ENCODE peak calls at places on chromosomes 16 and 17, in eight cellular contexts. L is IMR-90, X is stomach, E is AG04450, V is WERI-Rb-1, J is Peyer's patch, G is lung, C is tibial nerve. H is an unnamed sample.

GRCh38 chr16:68475071-68475470 is 26.8 kb upstream of the SMPD3 start:
- DNase-seq in L (no peak), X (no peak), E (no peak), V (no peak), J (no peak), G (no peak), C (no peak), H (no peak)

GRCh38 chr17:28086519-28086918 is 44.0 kb downstream of the NLK start:
- DNase-seq in L (peak; percentile 50), X (no peak), E (no peak), V (no peak), J (no peak), G (no peak), C (no peak), H (no peak)

GRCh38 chr17:42517516-42517915 is 18.5 kb upstream of the NAGLU start:
- DNase-seq in L (peak; percentile 92), X (peak; percentile 87), E (peak; percentile 87), V (peak; percentile 92), J (peak; percentile 82), G (peak; percentile 87), C (peak; percentile 96), H (peak; percentile 95)

GRCh38 chr17:50422738-50423137 is 3.3 kb upstream of the ACSF2 start:
- DNase-seq in L (no peak), X (no peak), E (no peak), V (no peak), J (no peak), G (no peak), C (no peak), H (no peak)

GRCh38 chr16:2516391-2517240 is 2.9 kb downstream of the ATP6V0C start:
- DNase-seq in L (peak; percentile 10), X (no peak), E (no peak), V (no peak), J (no peak), G (peak; percentile 49), C (no peak), H (no peak)

GRCh38 chr16:14358697-14359305 is 271.3 kb downstream of the PARN start:
- DNase-seq in L (no peak), X (no peak), E (no peak), V (no peak), J (no peak), G (no peak), C (no peak), H (no peak)

GRCh38 chr16:30185683-30186421 is 2.5 kb downstream of the CORO1A start:
- DNase-seq in L (no peak), X (peak; percentile 63), E (no peak), V (no peak), J (peak; percentile 90), G (peak; percentile 57), C (no peak), H (no peak)

GRCh38 chr16:28011223-28011622 is 52.3 kb downstream of the GSG1L start:
- DNase-seq in L (no peak), X (no peak), E (no peak), V (no peak), J (no peak), G (no peak), C (no peak), H (no peak)

GRCh38 chr17:73902416-73903181 is 258.4 kb upstream of the SDK2 start:
- DNase-seq in L (no peak), X (no peak), E (no peak), V (no peak), J (no peak), G (no peak), C (no peak), H (no peak)

GRCh38 chr17:80753946-80754345 is 209.3 kb downstream of the RPTOR start:
- DNase-seq in L (no peak), X (no peak), E (no peak), V (no peak), J (no peak), G (no peak), C (no peak), H (no peak)

GRCh38 chr17:20095366-20096080 is 86.4 kb downstream of the SPECC1 start:
- DNase-seq in L (peak; percentile 13), X (peak; percentile 57), E (no peak), V (peak; percentile 77), J (no peak), G (no peak), C (peak; percentile 76), H (peak; percentile 82)

GRCh38 chr16:83624436-83625120 is 183.2 kb upstream of the HSBP1 start:
- DNase-seq in L (no peak), X (no peak), E (no peak), V (no peak), J (no peak), G (no peak), C (no peak), H (no peak)

GRCh38 chr16:78392585-78393195 is 293.2 kb downstream of the WWOX start:
- DNase-seq in L (no peak), X (no peak), E (no peak), V (no peak), J (no peak), G (no peak), C (no peak), H (no peak)

GRCh38 chr16:57703416-57704010 is 8.9 kb downstream of the DRC7 start:
- DNase-seq in L (no peak), X (no peak), E (no peak), V (no peak), J (no peak), G (no peak), C (no peak), H (peak; percentile 57)

GRCh38 chr16:57589374-57589773 is 39.1 kb upstream of the ADGRG1 start:
- DNase-seq in L (no peak), X (no peak), E (no peak), V (no peak), J (no peak), G (no peak), C (no peak), H (no peak)

GRCh38 chr16:70770968-70771552 is 29.9 kb downstream of the VAC14 start:
- DNase-seq in L (peak; percentile 54), X (peak; percentile 69), E (no peak), V (peak; percentile 85), J (peak; percentile 38), G (peak; percentile 66), C (peak; percentile 76), H (no peak)

DNA sequence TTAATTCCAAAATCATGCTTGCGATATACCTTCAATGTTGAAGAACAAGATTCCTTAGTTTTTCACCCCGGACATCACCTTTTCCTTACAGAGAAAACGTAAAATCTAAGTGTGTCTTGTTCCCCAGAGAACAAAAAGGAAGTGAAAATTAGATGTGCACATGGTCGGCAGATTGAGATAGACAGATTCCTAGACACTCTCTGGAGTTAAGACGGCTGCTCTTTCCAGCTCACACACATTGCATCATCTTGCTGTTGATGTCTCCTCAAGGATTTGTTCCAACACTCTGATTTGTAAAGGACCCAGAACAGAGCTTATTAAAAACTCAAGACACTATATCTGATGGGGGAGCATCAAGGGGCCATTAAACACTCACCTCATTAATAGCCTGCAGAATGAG is 228.0 kb downstream of the GRIN2A start:
- DNase-seq in L (no peak), X (no peak), E (no peak), V (no peak), J (no peak), G (no peak), C (no peak), H (no peak)
- H3K4me3 ChIP-seq in L (no peak overlapping the region), X (no peak overlapping the region), E (no peak overlapping the region), V (no peak overlapping the region), J (no peak overlapping the region), G (no peak overlapping the region), C (no peak overlapping the region), H (peak overlapping the region; percentile 35)

DNA sequence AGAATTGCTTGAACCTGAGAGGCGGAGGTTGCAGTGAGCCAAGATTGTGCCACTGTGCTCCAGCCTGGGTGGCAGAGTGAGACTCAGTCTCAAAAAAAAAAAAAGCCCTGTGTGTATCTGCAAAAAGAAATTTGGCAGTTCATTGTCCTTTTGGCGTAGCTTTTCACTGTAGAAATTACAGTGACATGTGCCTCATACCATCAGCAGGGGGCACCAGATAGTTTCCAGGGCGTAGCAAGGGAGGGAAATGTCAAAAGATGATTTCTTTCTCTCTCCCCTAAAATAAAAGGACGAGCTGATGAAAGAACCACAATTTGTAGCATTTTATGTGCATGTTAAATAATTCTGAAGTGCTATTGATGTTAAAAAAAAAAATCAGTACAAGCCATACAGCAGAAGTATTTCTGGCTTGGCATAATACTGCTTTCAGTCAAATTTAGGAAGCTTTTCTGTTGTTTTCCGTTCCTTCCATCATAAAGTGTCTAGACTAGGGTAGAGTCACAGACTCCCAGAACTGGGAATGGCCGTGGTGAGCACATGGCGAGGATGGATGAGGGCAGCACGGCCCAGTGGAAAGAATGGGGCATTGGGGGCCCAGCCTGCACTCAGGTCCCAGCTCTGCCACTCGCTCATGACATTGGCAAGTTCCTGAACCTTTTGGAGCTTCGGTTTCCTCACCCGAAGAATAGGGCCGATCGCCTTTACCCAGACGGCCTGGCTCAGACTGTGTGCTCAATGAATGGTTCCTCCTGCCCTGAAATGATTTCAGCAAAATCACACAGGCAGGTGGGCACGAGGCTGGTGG is 59.8 kb upstream of the RPH3AL start:
- DNase-seq in L (peak; percentile 64), X (peak; percentile 51), E (peak; percentile 46), V (peak; percentile 43), J (peak; percentile 45), G (peak; percentile 57), C (peak; percentile 62), H (no peak)
- H3K27ac ChIP-seq in L (no peak overlapping the region), X (no peak overlapping the region), E (no peak overlapping the region), V (no peak overlapping the region), J (no peak overlapping the region), G (no peak overlapping the region), C (no peak overlapping the region), H (no peak overlapping the region)

GRCh38 chr17:979211-979538 is 401 bp downstream of the NXN start:
- DNase-seq in L (no peak), X (no peak), E (no peak), V (no peak), J (no peak), G (no peak), C (no peak), H (peak; percentile 79)

GRCh38 chr17:980406-981291 is 1.1 kb upstream of the NXN start:
- DNase-seq in L (peak; percentile 82), X (peak; percentile 81), E (no peak), V (peak; percentile 77), J (peak; percentile 81), G (peak; percentile 80), C (peak; percentile 72), H (no peak)

GRCh38 chr17:979539-980405 is at the start of gene NXN:
- DNase-seq in L (peak; percentile 65), X (peak; percentile 91), E (no peak), V (peak; percentile 85), J (peak; percentile 89), G (peak; percentile 87), C (peak; percentile 74), H (peak; percentile 89)

GRCh38 chr17:978110-979093 is 1.2 kb downstream of the NXN start:
- DNase-seq in L (peak; percentile 61), X (peak; percentile 32), E (no peak), V (peak; percentile 46), J (no peak), G (no peak), C (no peak), H (no peak)

GRCh38 chr17:981292-981658 is 1.7 kb upstream of the NXN start:
- DNase-seq in L (no peak), X (no peak), E (no peak), V (no peak), J (no peak), G (no peak), C (no peak), H (no peak)
- H3K4me3 ChIP-seq in L (no peak overlapping the region), X (peak overlapping the region; percentile 77), E (no peak overlapping the region), V (no peak overlapping the region), J (no peak overlapping the region), G (no peak overlapping the region), C (no peak overlapping the region), H (no peak overlapping the region)

DNA sequence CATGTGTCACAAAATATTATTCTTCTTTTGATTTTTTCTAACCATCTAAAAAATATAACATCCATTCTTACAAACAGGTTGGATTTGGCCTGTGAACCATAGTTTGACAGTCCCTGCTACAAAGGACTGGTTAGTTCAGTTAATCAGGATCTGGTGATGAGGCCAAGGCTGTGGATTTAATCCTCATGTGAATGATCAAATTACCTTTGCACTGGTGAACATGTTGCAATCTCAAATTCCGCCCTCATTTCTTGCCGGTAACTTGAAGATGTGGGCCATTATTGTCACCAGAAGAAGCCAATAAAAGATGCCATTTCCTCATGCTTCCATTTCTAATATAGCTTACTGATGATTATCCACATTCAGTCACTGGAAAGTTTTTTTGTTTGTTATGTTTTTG is 35.3 kb upstream of the YPEL2 start:
- DNase-seq in L (no peak), X (no peak), E (no peak), V (no peak), J (no peak), G (no peak), C (no peak), H (no peak)
- H3K27ac ChIP-seq in L (no peak overlapping the region), X (peak overlapping the region; percentile 64), E (no peak overlapping the region), V (no peak overlapping the region), J (no peak overlapping the region), G (no peak overlapping the region), C (no peak overlapping the region), H (no peak overlapping the region)

H was measured in coronary artery.